ENCODE peak calls at places on chromosomes 5 and 9, in ten cellular contexts. U is Ammon's horn; H is ELR; K is activated CD4-positive, CD25-positive, alpha-beta regulatory T cell; X is aorta; F is activated T-cell treated with anti-CD3 and anti-CD28 coated beads for 4 hours; N is NCI-H774; Z is suprapubic skin; Y is GM19239; P is IMR-90. T is an unnamed sample.

GRCh38 chr9:77793909-77794308 is 145.8 kb upstream of the GNA14 start:
- DNase-seq in U (peak), H (peak), K (no peak), X (no peak), F (no peak), N (no peak), Z (no peak), Y (no peak), P (peak), T (no peak)

GRCh38 chr9:13863112-13863511 is 450.8 kb downstream of the NFIB start:
- DNase-seq in U (peak), H (no peak), K (no peak), X (peak), F (no peak), N (no peak), Z (no peak), Y (no peak), P (peak), T (no peak)

GRCh38 chr9:36119476-36119875 is 17.1 kb upstream of the GLIPR2 start:
- DNase-seq in U (no peak), H (no peak), K (no peak), X (no peak), F (no peak), N (peak), Z (no peak), Y (no peak), P (no peak), T (no peak)

GRCh38 chr5:73507062-73507461 is 8.8 kb downstream of the BTF3 start:
- DNase-seq in U (no peak), H (no peak), K (no peak), X (no peak), F (no peak), N (no peak), Z (no peak), Y (no peak), P (no peak), T (no peak)

GRCh38 chr9:130432362-130432761 is 12.4 kb upstream of the ASS1 start:
- DNase-seq in U (no peak), H (no peak), K (no peak), X (no peak), F (no peak), N (no peak), Z (no peak), Y (no peak), P (no peak), T (no peak)

GRCh38 chr9:14207352-14207995 is 106.5 kb downstream of the NFIB start:
- DNase-seq in U (no peak), H (no peak), K (no peak), X (no peak), F (no peak), N (no peak), Z (no peak), Y (no peak), P (no peak), T (no peak)

GRCh38 chr5:117431091-117431490 is 856.5 kb upstream of the SEMA6A start:
- DNase-seq in U (no peak), H (no peak), K (no peak), X (no peak), F (no peak), N (no peak), Z (no peak), Y (no peak), P (no peak), T (no peak)

GRCh38 chr5:149400304-149400703 is 21.2 kb upstream of the IL17B start:
- DNase-seq in U (no peak), H (no peak), K (no peak), X (peak), F (no peak), N (no peak), Z (no peak), Y (no peak), P (no peak), T (no peak)

GRCh38 chr5:102411-103043 is 10.6 kb downstream of the PLEKHG4B start:
- DNase-seq in U (no peak), H (peak), K (no peak), X (no peak), F (no peak), N (peak), Z (no peak), Y (no peak), P (peak), T (no peak)

GRCh38 chr5:136032564-136032963 is 3.8 kb downstream of the TGFBI start:
- DNase-seq in U (no peak), H (peak), K (no peak), X (peak), F (no peak), N (no peak), Z (peak), Y (no peak), P (peak), T (no peak)

GRCh38 chr9:29958469-29958868 is 2385.2 kb upstream of the C9orf72 start:
- DNase-seq in U (no peak), H (no peak), K (no peak), X (no peak), F (no peak), N (no peak), Z (no peak), Y (no peak), P (no peak), T (no peak)

GRCh38 chr5:32339198-32339597 is 26.5 kb upstream of the MTMR12 start:
- DNase-seq in U (no peak), H (peak), K (no peak), X (no peak), F (no peak), N (no peak), Z (no peak), Y (no peak), P (peak), T (no peak)

GRCh38 chr5:89929173-89929572 is 480.4 kb downstream of the CETN3 start:
- DNase-seq in U (no peak), H (peak), K (no peak), X (no peak), F (no peak), N (no peak), Z (no peak), Y (no peak), P (no peak), T (no peak)

GRCh38 chr5:141903261-141903660 is 20.4 kb upstream of the DELE1 start:
- DNase-seq in U (no peak), H (no peak), K (no peak), X (no peak), F (no peak), N (no peak), Z (no peak), Y (no peak), P (no peak), T (no peak)

GRCh38 chr9:22238809-22239684 is 207.6 kb upstream of the DMRTA1 start:
- DNase-seq in U (no peak), H (peak), K (no peak), X (no peak), F (no peak), N (peak), Z (no peak), Y (no peak), P (peak), T (no peak)

GRCh38 chr9:124266139-124266825 is 8.5 kb downstream of the NEK6 start:
- DNase-seq in U (no peak), H (peak), K (no peak), X (peak), F (no peak), N (no peak), Z (no peak), Y (no peak), P (peak), T (no peak)

GRCh38 chr5:172846677-172847076 is 12.6 kb downstream of the ERGIC1 start:
- DNase-seq in U (no peak), H (no peak), K (no peak), X (no peak), F (no peak), N (no peak), Z (no peak), Y (no peak), P (no peak), T (no peak)

GRCh38 chr5:172855597-172856292 is 21.7 kb downstream of the ERGIC1 start:
- DNase-seq in U (no peak), H (no peak), K (no peak), X (peak), F (no peak), N (no peak), Z (peak), Y (no peak), P (no peak), T (no peak)

GRCh38 chr5:115859378-115859777 is 17.6 kb downstream of the AP3S1 start:
- DNase-seq in U (no peak), H (no peak), K (no peak), X (no peak), F (no peak), N (no peak), Z (no peak), Y (no peak), P (no peak), T (no peak)

GRCh38 chr9:89637787-89638186 is 33.0 kb downstream of the GADD45G start:
- DNase-seq in U (no peak), H (no peak), K (no peak), X (no peak), F (no peak), N (no peak), Z (no peak), Y (no peak), P (no peak), T (no peak)

GRCh38 chr9:122252796-122253195 is 11.8 kb downstream of the RBM18 start:
- DNase-seq in U (no peak), H (no peak), K (no peak), X (no peak), F (no peak), N (no peak), Z (no peak), Y (no peak), P (no peak), T (no peak)

T was measured in naive thymus-derived CD8-positive, alpha-beta T cell.